ENCODE peak calls at places on chromosomes 1 and 21, in six cellular contexts. I is H9, G is IMR-90, M is neuronal stem cell, B is H1, T is trophoblast cell. F is an unnamed sample.

GRCh38 chr1:219324629-219325367 is 151.1 kb downstream of the LYPLAL1 start:
- DNase-seq in T (peak), B (no peak), M (no peak), I (no peak), G (peak), F (peak)

GRCh38 chr1:10599194-10599861 is 124.6 kb downstream of the PEX14 start:
- DNase-seq in B (no peak), M (no peak), I (no peak), T (peak), G (peak), F (peak)

GRCh38 chr1:208089971-208090755 is 154.0 kb downstream of the PLXNA2 start:
- DNase-seq in I (no peak), B (no peak), G (peak), T (no peak), M (no peak), F (no peak)

GRCh38 chr1:25896266-25896665 is 10.0 kb downstream of the STMN1 start:
- DNase-seq in G (peak), I (no peak), B (no peak), M (no peak), T (no peak), F (peak)

GRCh38 chr1:15246960-15247614 is at the start of gene FHAD1:
- DNase-seq in B (peak), I (peak), G (peak), T (peak), M (peak), F (peak)

GRCh38 chr1:227778401-227778947 is 37.0 kb upstream of the PRSS38 start:
- DNase-seq in B (no peak), M (no peak), G (peak), T (no peak), I (no peak), F (peak)

GRCh38 chr1:162633327-162633762 is 1.1 kb downstream of the DDR2 start:
- DNase-seq in I (no peak), M (no peak), T (no peak), G (peak), B (no peak), F (peak)

GRCh38 chr1:3900150-3900968 is at the start of gene C1orf174:
- DNase-seq in T (peak), M (peak), I (peak), B (peak), G (peak), F (peak)

GRCh38 chr1:1937061-1937460 is 18.0 kb upstream of the TMEM52 start:
- DNase-seq in G (no peak), I (no peak), T (no peak), B (no peak), M (no peak), F (no peak)

GRCh38 chr1:45266151-45266801 is 59.9 kb upstream of the ZSWIM5 start:
- DNase-seq in T (no peak), I (no peak), B (no peak), M (no peak), G (peak), F (peak)

GRCh38 chr1:207852576-207853371 is 58.2 kb downstream of the CD34 start:
- DNase-seq in G (no peak), M (no peak), I (no peak), T (no peak), B (no peak), F (no peak)

GRCh38 chr1:96234299-96234698 is 487.3 kb upstream of the PTBP2 start:
- DNase-seq in G (peak), I (peak), T (no peak), B (no peak), M (no peak), F (peak)

GRCh38 chr1:87146986-87147385 is 181.7 kb upstream of the LMO4 start:
- DNase-seq in B (no peak), T (peak), M (no peak), G (no peak), I (no peak), F (no peak)

GRCh38 chr1:170369000-170369399 is 163.0 kb upstream of the GORAB start:
- DNase-seq in T (no peak), I (no peak), M (no peak), B (no peak), G (no peak), F (no peak)

GRCh38 chr1:183374825-183375224 is 43.4 kb downstream of the NMNAT2 start:
- DNase-seq in M (no peak), G (no peak), B (no peak), T (no peak), I (no peak), F (no peak)

GRCh38 chr1:54439550-54440223 is 33.5 kb upstream of the SSBP3 start:
- DNase-seq in B (no peak), M (no peak), T (no peak), G (no peak), I (no peak), F (no peak)

GRCh38 chr1:236419502-236419901 is 25.4 kb downstream of the EDARADD start:
- DNase-seq in M (no peak), T (no peak), G (no peak), B (no peak), I (no peak), F (no peak)

GRCh38 chr1:35807614-35808375 is at the start of gene AGO4:
- DNase-seq in I (peak), T (no peak), G (peak), B (no peak), M (peak), F (peak)

GRCh38 chr1:200625381-200625824 is 4.9 kb upstream of the KIF14 start:
- DNase-seq in B (no peak), M (no peak), T (no peak), G (peak), I (no peak), F (peak)

GRCh38 chr1:235943581-235944114 is 76.9 kb upstream of the LYST start:
- DNase-seq in G (peak), I (no peak), M (no peak), B (no peak), T (no peak), F (peak)

GRCh38 chr1:14925336-14926136 is 228.0 kb upstream of the TMEM51 start:
- DNase-seq in I (no peak), M (no peak), G (no peak), B (no peak), T (peak), F (peak)

GRCh38 chr1:183272390-183272801 is 86.3 kb downstream of the LAMC2 start:
- DNase-seq in B (no peak), G (peak), I (no peak), T (peak), M (no peak), F (peak)

GRCh38 chr21:24693779-24694178 is 913.5 kb downstream of the MRPL39 start:
- DNase-seq in T (no peak), M (no peak), G (no peak), I (no peak), B (no peak), F (no peak)
- H4K91ac ChIP-seq in T (no peak), M (no peak), G (no peak), I (no peak), B (no peak), F (no peak)

DNA sequence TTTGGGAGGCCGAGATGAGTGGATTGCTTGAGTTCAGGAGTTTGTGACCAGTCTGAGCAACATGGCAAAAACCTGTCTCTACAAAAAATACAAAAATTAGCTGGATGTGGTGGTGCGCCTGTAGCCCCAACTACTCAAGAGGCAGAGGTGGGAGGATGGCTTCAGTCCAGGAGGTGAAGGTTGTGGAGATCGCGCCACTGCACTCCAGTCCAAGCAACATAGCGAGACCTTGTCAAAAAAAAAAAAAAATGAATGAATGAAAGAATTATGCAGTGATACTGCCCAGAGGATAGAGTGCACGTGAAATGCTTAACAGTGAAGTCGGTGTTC is 429 bp upstream of the DPH2 start:
- DNase-seq in B (no peak), I (no peak), T (no peak), G (no peak), M (no peak), F (no peak)
- H2AFZ ChIP-seq in B (no peak), I (no peak), T (no peak), G (peak), M (peak), F (no peak)

GRCh38 chr1:97603776-97604175 is 317.1 kb downstream of the DPYD start:
- DNase-seq in B (no peak), T (no peak), I (no peak), M (no peak), G (peak), F (peak)
- H4K91ac ChIP-seq in B (no peak), T (no peak), I (no peak), M (no peak), G (peak), F (no peak)

GRCh38 chr1:16888806-16889178 is 7.0 kb upstream of the RNU1-2 start:
- DNase-seq in M (no peak), T (peak), I (no peak), G (no peak), B (no peak), F (no peak)
- H2AFZ ChIP-seq in M (peak), T (peak), I (peak), G (peak), B (no peak), F (peak)

GRCh38 chr1:231699769-231700168 is 73.2 kb downstream of the DISC1 start:
- DNase-seq in M (no peak), T (no peak), I (no peak), G (peak), B (no peak), F (peak)
- H4K91ac ChIP-seq in M (no peak), T (no peak), I (no peak), G (no peak), B (no peak), F (no peak)

F was measured in mesenchymal stem cell.